ENCODE peak calls at places on chromosomes 7 and 10, in seven cellular contexts. V, T, E, D, C, A and J are unnamed samples.
A peak's percentile ranks its signal among the peaks of the same experiment; 100 is the strongest.

GRCh38 chr7:815284-816216 is 16.7 kb upstream of the SUN1 start:
- DNase-seq in D (no peak), V (no peak), C (no peak), T (peak; percentile 52), E (peak; percentile 74), A (no peak), J (no peak)

GRCh38 chr7:91325731-91326130 is 61.5 kb downstream of the FZD1 start:
- DNase-seq in V (no peak), T (no peak), A (no peak), E (no peak), C (no peak), D (no peak), J (no peak)

GRCh38 chr10:33781666-33782395 is 447.4 kb upstream of the NRP1 start:
- DNase-seq in E (no peak), C (no peak), A (no peak), V (no peak), D (no peak), T (no peak), J (no peak)

GRCh38 chr10:116667484-116667883 is 46.7 kb downstream of the PNLIPRP2 start:
- DNase-seq in V (no peak), D (no peak), A (no peak), T (no peak), C (no peak), E (no peak), J (no peak)

GRCh38 chr7:116401711-116402110 is 97.8 kb upstream of the CAV2 start:
- DNase-seq in E (no peak), T (no peak), A (no peak), V (no peak), D (no peak), C (no peak), J (no peak)

GRCh38 chr10:119367841-119368549 is 160.6 kb downstream of the GRK5 start:
- DNase-seq in C (no peak), E (no peak), T (no peak), V (no peak), D (no peak), A (no peak), J (no peak)

GRCh38 chr10:129689681-129690080 is 222.6 kb downstream of the MGMT start:
- DNase-seq in E (no peak), D (no peak), V (no peak), C (peak; percentile 51), T (no peak), A (no peak), J (no peak)

GRCh38 chr10:57815926-57816325 is 451.8 kb downstream of the IPMK start:
- DNase-seq in C (no peak), D (no peak), V (no peak), E (no peak), T (no peak), A (no peak), J (no peak)

GRCh38 chr10:89373916-89374711 is 3.7 kb upstream of the IFIT1B start:
- DNase-seq in C (peak; percentile 80), A (no peak), E (no peak), D (peak; percentile 91), T (peak; percentile 91), V (peak; percentile 90), J (peak; percentile 80)

GRCh38 chr7:151046603-151047573 is 1.4 kb upstream of the ASIC3 start:
- DNase-seq in A (no peak), T (peak; percentile 56), V (peak; percentile 70), D (no peak), E (no peak), C (peak; percentile 63), J (no peak)

GRCh38 chr10:33412261-33413092 is 78.0 kb upstream of the NRP1 start:
- DNase-seq in T (no peak), E (no peak), V (peak; percentile 86), C (peak; percentile 78), A (no peak), D (no peak), J (no peak)

GRCh38 chr7:116769541-116769940 is 92.8 kb upstream of the CAPZA2 start:
- DNase-seq in C (no peak), E (no peak), D (no peak), T (no peak), A (no peak), V (no peak), J (no peak)

GRCh38 chr10:71584902-71585578 is 134.5 kb downstream of the C10orf105 start:
- DNase-seq in A (no peak), C (no peak), T (no peak), E (no peak), D (no peak), V (no peak), J (no peak)

GRCh38 chr10:47237316-47238260 is 62.4 kb upstream of the GDF10 start:
- DNase-seq in V (no peak), D (no peak), C (no peak), T (no peak), E (no peak), A (no peak), J (no peak)

GRCh38 chr10:18830277-18830676 is 171.0 kb downstream of the ARL5B start:
- DNase-seq in E (no peak), C (no peak), T (no peak), D (no peak), A (no peak), V (no peak), J (no peak)

GRCh38 chr10:119206603-119207366 is 586 bp upstream of the GRK5 start:
- DNase-seq in V (peak; percentile 47), D (peak; percentile 76), C (peak; percentile 87), A (peak; percentile 63), T (peak; percentile 79), E (peak; percentile 44), J (peak; percentile 44)